ENCODE peak calls at places on chromosome 19, in seven cellular contexts. Q is cardiac muscle cell, W is activated B cell treated with CpG ODN at 0.5 μM for 24 hours, R is adrenal gland, S is progenitor cell of endocrine pancreas, Z is foreskin fibroblast, G is OCI-LY7. T is an unnamed sample.

GRCh38 chr19:30781519-30781918 is 409.3 kb downstream of the ZNF536 start:
- DNase-seq in G (no peak), W (no peak), Z (peak), S (no peak), R (no peak), Q (no peak), T (no peak)

GRCh38 chr19:48359123-48359522 is 4.6 kb downstream of the TMEM143 start:
- DNase-seq in Q (no peak), R (no peak), G (no peak), W (no peak), Z (no peak), S (no peak), T (no peak)

GRCh38 chr19:48600679-48601382 is 5.7 kb upstream of the SPACA4 start:
- DNase-seq in Q (no peak), W (no peak), S (no peak), G (no peak), R (no peak), Z (no peak), T (no peak)

GRCh38 chr19:44753932-44754742 is 5.6 kb downstream of the BCL3 start:
- DNase-seq in G (peak), Z (peak), Q (peak), S (no peak), R (peak), W (peak), T (peak)

GRCh38 chr19:1929051-1929742 is 11.8 kb upstream of the CSNK1G2 start:
- DNase-seq in S (peak), Z (peak), G (peak), W (peak), Q (peak), R (peak), T (peak)

GRCh38 chr19:12834418-12834943 is at the start of gene RTBDN:
- DNase-seq in W (no peak), S (no peak), R (no peak), G (no peak), Z (no peak), Q (no peak), T (no peak)

GRCh38 chr19:31448221-31448657 is 99.0 kb upstream of the TSHZ3 start:
- DNase-seq in Q (peak), G (no peak), W (no peak), S (no peak), Z (peak), R (peak), T (peak)

GRCh38 chr19:2274937-2275535 is 6.9 kb downstream of the PEAK3 start:
- DNase-seq in Q (peak), G (peak), W (no peak), S (no peak), Z (peak), R (peak), T (peak)

GRCh38 chr19:15265849-15266248 is 33.6 kb upstream of the EPHX3 start:
- DNase-seq in Q (no peak), W (no peak), Z (peak), G (no peak), R (peak), S (no peak), T (peak)

GRCh38 chr19:49643466-49643865 is 1.5 kb downstream of the SCAF1 start:
- DNase-seq in Z (peak), S (no peak), Q (no peak), G (no peak), R (no peak), W (no peak), T (no peak)

GRCh38 chr19:42433503-42434260 is 6.5 kb upstream of the LIPE start:
- DNase-seq in W (no peak), Z (peak), Q (peak), S (peak), R (peak), G (peak), T (peak)
- TF ChIP-seq CTCF in W (no peak), Z (peak), Q (peak), S (peak), R (peak), G (peak), T (peak)

DNA sequence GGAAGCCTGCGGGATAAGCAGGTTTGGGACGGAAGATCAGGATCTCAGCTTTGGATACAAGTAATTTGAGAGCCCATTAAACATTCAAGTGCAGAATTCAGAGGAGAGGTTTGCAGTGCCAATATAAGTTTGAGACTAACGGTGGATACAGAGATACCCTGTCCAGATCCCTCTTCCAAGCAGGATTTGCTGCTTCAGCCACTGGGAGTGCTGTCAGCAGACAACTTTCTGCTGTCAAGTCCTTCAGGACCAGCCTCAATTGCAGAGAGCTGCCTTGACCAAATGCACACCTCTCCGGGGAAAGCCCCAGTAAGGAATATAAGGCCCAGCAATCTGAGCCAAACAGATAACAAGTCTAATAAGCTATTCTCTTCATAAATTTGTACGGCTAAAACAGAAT is 46.1 kb upstream of the ZNF780A start:
- DNase-seq in Z (no peak), S (no peak), R (no peak), Q (no peak), G (no peak), W (no peak), T (no peak)
- TF ChIP-seq CTCF in Z (no peak), S (no peak), R (no peak), Q (no peak), G (no peak), W (no peak), T (peak)

GRCh38 chr19:33953592-33953991 is 156.9 kb downstream of the KCTD15 start:
- DNase-seq in W (no peak), R (no peak), Z (no peak), G (no peak), Q (no peak), S (no peak), T (no peak)
- TF ChIP-seq CTCF in W (no peak), R (peak), Z (no peak), G (no peak), Q (no peak), S (no peak), T (no peak)

GRCh38 chr19:55452381-55453325 is 8.8 kb downstream of the ISOC2 start:
- DNase-seq in Z (peak), Q (peak), G (peak), R (peak), S (peak), W (no peak), T (peak)
- TF ChIP-seq CTCF in Z (no peak), Q (no peak), G (no peak), R (no peak), S (peak), W (no peak), T (no peak)

DNA sequence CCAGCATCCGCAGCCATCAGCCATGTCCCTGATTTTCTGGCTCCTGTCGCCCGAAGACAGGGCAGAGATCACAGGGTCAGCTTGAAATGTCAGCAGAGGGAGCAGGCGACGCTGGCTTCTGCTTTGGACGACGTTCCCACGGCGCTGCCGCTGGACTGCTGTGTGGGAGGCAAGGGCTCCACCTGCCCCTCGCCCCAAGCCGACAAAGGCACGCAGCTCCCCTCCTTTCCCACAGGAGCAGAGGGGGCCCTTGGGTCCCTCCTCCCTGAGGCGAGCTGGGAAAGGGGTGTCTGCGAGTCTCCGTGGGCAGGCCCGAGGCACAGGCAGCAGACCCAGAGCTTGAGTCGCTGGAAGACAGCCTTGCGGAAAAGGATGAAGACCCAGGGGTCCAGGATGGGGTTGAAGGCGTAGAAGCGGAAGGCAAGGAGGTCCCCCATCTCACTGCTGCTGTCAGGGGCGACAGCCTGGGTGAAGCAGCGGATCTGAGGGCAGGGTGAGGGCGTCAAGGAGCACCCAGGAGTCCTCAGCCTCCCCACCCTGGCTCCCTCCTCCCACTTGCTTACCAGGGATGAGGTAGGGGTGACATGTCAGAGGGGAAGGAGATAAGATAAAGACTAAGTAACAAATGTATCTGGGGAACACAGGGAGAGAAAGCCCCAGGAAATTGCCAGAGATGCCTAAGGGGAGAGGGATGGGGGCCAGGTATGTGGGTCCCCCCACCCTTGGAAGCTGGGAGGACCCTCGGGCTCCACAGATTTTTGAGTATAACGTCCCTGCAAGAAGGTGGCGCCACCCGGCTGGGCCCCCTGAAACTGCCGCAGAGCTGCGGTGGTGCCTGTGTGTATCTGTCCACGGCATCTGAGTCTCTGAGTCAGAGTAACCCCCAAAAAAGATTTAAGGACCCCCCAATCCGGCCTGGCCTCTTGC is 3.4 kb downstream of the PTGIR start:
- DNase-seq in W (no peak), Z (no peak), G (no peak), Q (no peak), R (no peak), S (no peak), T (no peak)
- TF ChIP-seq CTCF in W (no peak), Z (peak), G (peak), Q (peak), R (no peak), S (no peak), T (no peak)

DNA sequence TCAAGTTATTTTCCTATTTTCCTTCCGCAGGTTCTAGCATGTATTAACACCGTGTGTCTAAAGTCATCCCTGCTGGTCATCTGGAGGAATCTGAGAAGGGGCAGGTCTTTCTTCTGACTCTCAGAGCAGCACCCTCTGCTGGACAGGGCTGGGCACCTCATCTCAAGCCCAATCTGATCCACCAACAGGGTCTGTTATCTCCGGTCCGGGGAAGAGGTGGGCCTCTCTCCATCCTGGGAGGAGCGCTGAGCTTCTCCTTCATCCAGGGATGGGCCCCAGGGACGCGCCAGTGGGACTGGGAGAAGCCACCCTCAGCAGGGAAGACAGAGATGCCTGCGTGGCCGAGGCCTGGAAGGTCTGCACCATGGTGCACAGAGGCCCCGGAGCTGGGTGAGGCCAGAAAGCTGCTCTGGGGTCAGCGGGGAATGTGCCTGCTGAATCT is 26.0 kb upstream of the ZNF331 start:
- DNase-seq in W (peak), Q (peak), S (peak), R (peak), Z (peak), G (peak), T (peak)
- TF ChIP-seq CTCF in W (no peak), Q (peak), S (peak), R (peak), Z (peak), G (peak), T (peak)

T was measured in fibroblast of the aortic adventitia.